ENCODE peak calls at places on chromosome 3, in four cellular contexts. V is K562, T is GM12878, M is HepG2. X is an unnamed sample.

GRCh38 chr3:70926835-70927234 is 614.4 kb upstream of the MDFIC2 start:
- DNase-seq in V (no peak), T (no peak), M (no peak), X (no peak)

GRCh38 chr3:10552631-10552943 is 47.2 kb upstream of the ATP2B2 start:
- DNase-seq in V (no peak), T (no peak), M (no peak), X (no peak)

GRCh38 chr3:144816366-144816765 is 844.7 kb downstream of the DIPK2A start:
- DNase-seq in V (no peak), T (no peak), M (no peak), X (no peak)

GRCh38 chr3:53226142-53226840 is 29.5 kb downstream of the TKT start:
- DNase-seq in V (no peak), T (no peak), M (peak), X (no peak)

GRCh38 chr3:59780209-59780608 is 730.4 kb upstream of the CFAP20DC start:
- DNase-seq in V (no peak), T (no peak), M (no peak), X (no peak)

GRCh38 chr3:152524198-152525140 is 255.7 kb downstream of the MBNL1 start:
- DNase-seq in V (no peak), T (no peak), M (peak), X (peak)

GRCh38 chr3:171044384-171044783 is 17.9 kb upstream of the SLC2A2 start:
- DNase-seq in V (no peak), T (no peak), M (peak), X (no peak)

GRCh38 chr3:60657972-60658371 is 593.3 kb downstream of the FHIT start:
- DNase-seq in V (no peak), T (peak), M (no peak), X (no peak)

GRCh38 chr3:187044206-187044605 is 95.1 kb downstream of the RPL39L start:
- DNase-seq in V (no peak), T (no peak), M (no peak), X (no peak)

GRCh38 chr3:83655083-83655482 is 1303.7 kb upstream of the CADM2 start:
- DNase-seq in V (no peak), T (no peak), M (no peak), X (no peak)
- TF ChIP-seq USF2 in V (no peak), T (no peak), M (no peak), X (no peak)

GRCh38 chr3:11907667-11908660 is 61.3 kb upstream of the TAMM41 start:
- DNase-seq in V (no peak), T (no peak), M (no peak), X (no peak)
- TF ChIP-seq SMC3 in V (no peak), T (no peak), M (no peak), X (no peak)

GRCh38 chr3:30607032-30607833 is 832 bp downstream of the TGFBR2 start:
- DNase-seq in V (no peak), T (no peak), M (no peak), X (no peak)
- TF ChIP-seq POLR2AphosphoS5 in V (no peak), T (no peak), M (no peak), X (no peak)

GRCh38 chr3:114093596-114093995 is 37.1 kb downstream of the QTRT2 start:
- DNase-seq in V (no peak), T (no peak), M (no peak), X (peak)
- TF ChIP-seq USF2 in V (no peak), T (no peak), M (no peak), X (no peak)

GRCh38 chr3:127304121-127304744 is 16.4 kb upstream of the PRR20G start:
- DNase-seq in V (peak), T (no peak), M (peak), X (peak)

DNA sequence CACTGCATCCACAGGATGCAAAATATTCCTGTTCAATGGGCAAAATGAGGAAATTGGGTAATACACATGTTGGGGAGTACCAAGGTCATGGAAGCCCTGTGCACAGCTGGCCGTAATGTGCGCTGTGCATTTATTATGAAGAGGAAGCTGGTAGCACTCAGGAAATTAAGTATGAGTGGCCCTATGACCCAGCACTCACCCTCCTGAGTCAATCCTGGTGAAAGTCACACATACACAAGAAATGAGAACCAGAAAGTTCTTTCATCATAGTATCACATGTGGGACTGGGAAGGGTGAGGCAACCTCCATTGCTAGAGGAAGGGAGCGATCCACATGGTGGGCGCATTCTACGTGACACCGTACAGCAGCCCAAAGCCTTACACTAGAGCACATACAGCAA is 11.4 kb upstream of the PRR20G start:
- DNase-seq in V (no peak), T (no peak), M (no peak), X (no peak)
- TF ChIP-seq SMC3 in V (no peak), T (no peak), M (no peak), X (no peak)

DNA sequence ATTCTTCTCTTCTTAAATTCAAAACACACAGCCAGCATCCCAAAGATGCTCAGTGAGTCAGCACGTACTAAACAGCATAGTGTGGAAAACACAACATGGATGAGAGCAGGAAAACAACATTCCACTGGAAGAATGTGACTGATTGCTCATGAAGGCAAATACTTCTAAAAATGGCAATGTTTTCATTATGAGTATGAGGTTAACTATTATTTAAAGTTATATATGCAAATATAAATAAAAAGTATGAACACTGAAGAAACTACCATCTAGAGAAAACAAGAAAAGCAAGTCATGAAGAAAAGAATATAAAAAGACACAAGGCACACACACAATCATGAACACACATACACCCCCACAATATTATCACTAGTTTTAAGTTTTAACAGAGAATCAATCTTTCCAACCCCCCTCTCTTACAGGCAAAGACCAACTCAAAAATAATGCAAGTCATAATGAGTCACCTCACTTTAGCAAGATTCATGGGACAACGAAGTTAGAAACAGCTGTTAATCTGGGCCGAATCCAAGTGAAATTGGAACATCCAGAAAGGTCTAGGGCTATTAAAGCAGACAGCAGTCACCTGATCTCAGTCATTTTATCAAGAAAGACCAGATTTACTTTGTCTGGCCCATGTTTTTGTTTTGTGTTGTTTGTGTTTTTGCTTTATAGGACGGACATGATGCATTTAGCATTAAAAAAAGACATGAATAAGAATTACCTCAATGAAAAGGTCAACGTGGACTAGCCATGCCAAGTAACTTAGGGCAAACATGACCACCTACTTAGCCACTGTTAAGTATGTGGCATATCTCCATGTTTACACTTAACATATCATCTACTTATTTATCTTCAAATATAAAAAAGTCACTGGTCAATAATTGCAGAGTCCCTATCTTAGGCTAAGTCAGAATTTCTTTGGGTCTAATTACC is 18.1 kb downstream of the GBE1 start:
- DNase-seq in V (peak), T (no peak), M (no peak), X (no peak)
- TF ChIP-seq POLR2AphosphoS5 in V (peak), T (no peak), M (no peak), X (peak)

GRCh38 chr3:1262246-1262645 is 169.4 kb downstream of the CNTN6 start:
- DNase-seq in V (no peak), T (no peak), M (no peak), X (no peak)
- TF ChIP-seq USF2 in V (no peak), T (no peak), M (no peak), X (no peak)

DNA sequence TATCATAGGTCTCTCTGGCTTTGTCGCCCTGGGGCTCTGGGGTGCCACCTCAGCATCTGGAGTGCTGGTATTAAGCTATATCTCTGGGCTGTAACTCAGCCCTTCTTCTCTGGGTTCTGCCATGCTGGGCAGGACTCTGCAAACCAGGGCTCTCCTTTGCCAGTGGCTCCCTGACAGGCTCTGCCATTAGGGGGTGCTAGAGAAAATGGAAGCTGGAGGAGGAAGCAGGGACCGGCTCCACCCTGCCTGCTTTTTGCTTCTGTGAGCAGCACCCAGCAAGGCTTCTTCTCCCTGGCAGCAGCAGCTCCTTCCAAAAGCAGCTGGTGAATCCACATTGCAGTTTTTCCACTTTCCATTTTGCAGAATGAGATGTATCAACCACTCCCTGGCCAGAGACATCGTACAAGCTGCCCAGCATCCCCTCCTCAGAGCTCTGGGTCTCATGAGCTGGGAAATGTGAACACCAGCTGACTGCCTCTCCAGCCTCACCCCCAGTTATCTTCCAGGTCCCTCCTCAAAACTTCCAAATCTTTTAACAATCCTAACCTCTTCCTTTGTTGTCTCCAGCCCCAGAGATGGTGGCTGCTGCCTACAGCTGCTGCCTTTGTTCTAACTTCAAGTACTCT is 165.0 kb downstream of the ABHD5 start:
- DNase-seq in V (peak), T (peak), M (peak), X (peak)
- TF ChIP-seq SMC3 in V (peak), T (peak), M (no peak), X (peak)

X was measured in SK-N-SH.